ENCODE peak calls at places on chromosomes 3 and 15, in eight cellular contexts. B, L, U, X, C, O, E and Y are unnamed samples.
A peak's percentile ranks its signal among the peaks of the same experiment; 100 is the strongest.

GRCh38 chr3:26280517-26280916 is 342.1 kb upstream of the LRRC3B start:
- DNase-seq in B (no peak), L (peak; percentile 1), U (no peak), X (no peak), C (no peak), O (no peak), E (no peak), Y (no peak)

GRCh38 chr15:72760590-72761260 is 22.8 kb downstream of the ADPGK start:
- DNase-seq in B (no peak), L (no peak), U (no peak), X (no peak), C (no peak), O (no peak), E (no peak), Y (no peak)

GRCh38 chr3:173617490-173617889 is 219.9 kb downstream of the NLGN1 start:
- DNase-seq in B (no peak), L (no peak), U (no peak), X (no peak), C (no peak), O (no peak), E (no peak), Y (no peak)

GRCh38 chr3:36417237-36417636 is 36.9 kb downstream of the STAC start:
- DNase-seq in B (no peak), L (no peak), U (no peak), X (no peak), C (no peak), O (no peak), E (no peak), Y (no peak)

GRCh38 chr3:72145506-72146380 is 360.8 kb upstream of the PROK2 start:
- DNase-seq in B (no peak), L (peak; percentile 37), U (peak; percentile 74), X (peak; percentile 31), C (no peak), O (no peak), E (no peak), Y (no peak)

GRCh38 chr15:93271871-93272270 is 182.9 kb upstream of the RGMA start:
- DNase-seq in B (no peak), L (no peak), U (no peak), X (no peak), C (no peak), O (no peak), E (no peak), Y (no peak)

GRCh38 chr3:106811376-106811775 is 565.9 kb upstream of the CCDC54 start:
- DNase-seq in B (no peak), L (peak; percentile 90), U (peak; percentile 66), X (peak; percentile 80), C (no peak), O (no peak), E (no peak), Y (no peak)

GRCh38 chr3:134232976-134233375 is 17.7 kb downstream of the RYK start:
- DNase-seq in B (no peak), L (no peak), U (no peak), X (no peak), C (no peak), O (no peak), E (no peak), Y (no peak)

GRCh38 chr3:174330303-174330702 is 528.8 kb upstream of the NAALADL2 start:
- DNase-seq in B (no peak), L (peak; percentile 82), U (peak; percentile 83), X (peak; percentile 98), C (no peak), O (no peak), E (no peak), Y (no peak)